ENCODE peak calls at places on chromosomes 2 and 18, in five cellular contexts. U is GM12878, Q is H1, P is HepG2, L is K562. Y is an unnamed sample.

GRCh38 chr2:124112966-124113365 is 87.9 kb downstream of the CNTNAP5 start:
- DNase-seq in U (no peak), Q (no peak), P (no peak), L (no peak), Y (no peak)

GRCh38 chr2:172976076-172976579 is 99.5 kb upstream of the MAP3K20 start:
- DNase-seq in U (no peak), Q (no peak), P (no peak), L (no peak), Y (no peak)

GRCh38 chr18:49398331-49398730 is 62.1 kb downstream of the DYM start:
- DNase-seq in U (no peak), Q (no peak), P (no peak), L (no peak), Y (no peak)

GRCh38 chr2:75604479-75604878 is 42.1 kb upstream of the MRPL19 start:
- DNase-seq in U (no peak), Q (no peak), P (no peak), L (no peak), Y (no peak)

GRCh38 chr2:30984141-30984540 is 154.1 kb downstream of the GALNT14 start:
- DNase-seq in U (no peak), Q (no peak), P (no peak), L (no peak), Y (no peak)

GRCh38 chr2:147346142-147346541 is 498.7 kb upstream of the ACVR2A start:
- DNase-seq in U (no peak), Q (no peak), P (no peak), L (no peak), Y (no peak)

GRCh38 chr2:191170301-191170636 is 19.5 kb upstream of the STAT4 start:
- DNase-seq in U (no peak), Q (no peak), P (no peak), L (no peak), Y (no peak)

GRCh38 chr2:202185156-202185555 is 53.2 kb downstream of the SUMO1 start:
- DNase-seq in U (no peak), Q (no peak), P (no peak), L (no peak), Y (no peak)

GRCh38 chr18:51028201-51028805 is 1.7 kb upstream of the SMAD4 start:
- DNase-seq in U (no peak), Q (no peak), P (peak), L (no peak), Y (no peak)

GRCh38 chr2:235746257-235746934 is 252.6 kb downstream of the AGAP1 start:
- DNase-seq in U (no peak), Q (no peak), P (peak), L (peak), Y (peak)

GRCh38 chr2:110866496-110866895 is 134.1 kb downstream of the ACOXL start:
- DNase-seq in U (no peak), Q (no peak), P (no peak), L (no peak), Y (peak)

GRCh38 chr2:69989017-69989416 is 27.6 kb upstream of the ASPRV1 start:
- DNase-seq in U (no peak), Q (no peak), P (no peak), L (no peak), Y (no peak)

GRCh38 chr2:75607988-75608683 is 38.4 kb upstream of the MRPL19 start:
- DNase-seq in U (no peak), Q (no peak), P (peak), L (no peak), Y (peak)

GRCh38 chr2:137881711-137882110 is 82.6 kb upstream of the HNMT start:
- DNase-seq in U (no peak), Q (no peak), P (no peak), L (no peak), Y (no peak)

GRCh38 chr2:229861431-229861830 is 60.4 kb downstream of the TRIP12 start:
- DNase-seq in U (no peak), Q (no peak), P (no peak), L (no peak), Y (no peak)

GRCh38 chr2:240579771-240580614 is 6.5 kb upstream of the CAPN10 start:
- DNase-seq in U (peak), Q (no peak), P (peak), L (peak), Y (peak)

GRCh38 chr2:214934006-214934405 is 124.5 kb upstream of the BARD1 start:
- DNase-seq in U (no peak), Q (no peak), P (no peak), L (no peak), Y (no peak)

GRCh38 chr2:241900251-241901017 is 30.9 kb downstream of the RTP5 start:
- DNase-seq in U (no peak), Q (no peak), P (no peak), L (no peak), Y (no peak)

GRCh38 chr2:105862843-105863242 is 118.1 kb downstream of the NCK2 start:
- DNase-seq in U (no peak), Q (no peak), P (no peak), L (no peak), Y (no peak)

GRCh38 chr2:181178823-181179412 is 198.5 kb downstream of the UBE2E3 start:
- DNase-seq in U (no peak), Q (no peak), P (peak), L (peak), Y (peak)

GRCh38 chr2:55482186-55482945 is 37.2 kb upstream of the CFAP36 start:
- DNase-seq in U (no peak), Q (no peak), P (no peak), L (no peak), Y (peak)

GRCh38 chr2:192377174-192377573 is 182.4 kb upstream of the TMEFF2 start:
- DNase-seq in U (no peak), Q (no peak), P (no peak), L (no peak), Y (no peak)

DNA sequence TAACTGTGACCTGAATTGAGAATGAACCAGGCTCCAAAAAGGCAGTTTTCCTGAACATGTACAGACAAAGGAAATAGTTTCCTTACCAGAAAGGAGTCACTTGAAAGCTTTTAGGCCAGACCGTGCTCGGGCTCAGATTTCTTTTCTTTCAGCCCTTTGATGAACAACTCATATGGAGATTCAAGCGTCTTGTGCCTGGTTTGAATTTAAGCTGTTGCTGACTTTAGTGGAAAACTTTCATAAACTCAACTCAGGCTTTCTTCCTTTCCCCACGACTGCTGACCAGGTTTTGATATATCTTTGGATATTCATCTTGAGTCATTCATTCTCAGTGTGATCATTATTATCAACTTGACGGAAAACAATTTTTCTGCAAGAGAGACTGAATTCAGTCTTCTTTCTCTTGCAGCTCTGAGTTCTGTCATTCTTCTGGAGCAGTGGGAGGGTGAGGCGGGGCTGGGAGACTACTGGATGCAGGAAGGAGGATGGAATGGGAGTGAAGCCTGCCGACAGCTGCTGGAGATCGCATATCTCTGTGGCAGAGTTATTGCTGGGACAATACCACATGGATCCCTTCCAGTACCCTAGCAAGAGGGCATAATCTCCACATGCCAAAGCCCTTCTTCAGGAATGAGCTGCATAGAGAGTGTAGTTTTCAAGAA is 364.6 kb downstream of the ZNF521 start:
- DNase-seq in U (no peak), Q (no peak), P (no peak), L (no peak), Y (peak)
- H3K4me3 ChIP-seq in U (no peak), Q (no peak), P (no peak), L (no peak), Y (no peak)

GRCh38 chr2:144162652-144163051 is 357.3 kb downstream of the ZEB2 start:
- DNase-seq in U (peak), Q (no peak), P (peak), L (peak), Y (peak)
- TF ChIP-seq CREB1 in U (no peak), Q (no peak), P (no peak), L (no peak), Y (no peak)

DNA sequence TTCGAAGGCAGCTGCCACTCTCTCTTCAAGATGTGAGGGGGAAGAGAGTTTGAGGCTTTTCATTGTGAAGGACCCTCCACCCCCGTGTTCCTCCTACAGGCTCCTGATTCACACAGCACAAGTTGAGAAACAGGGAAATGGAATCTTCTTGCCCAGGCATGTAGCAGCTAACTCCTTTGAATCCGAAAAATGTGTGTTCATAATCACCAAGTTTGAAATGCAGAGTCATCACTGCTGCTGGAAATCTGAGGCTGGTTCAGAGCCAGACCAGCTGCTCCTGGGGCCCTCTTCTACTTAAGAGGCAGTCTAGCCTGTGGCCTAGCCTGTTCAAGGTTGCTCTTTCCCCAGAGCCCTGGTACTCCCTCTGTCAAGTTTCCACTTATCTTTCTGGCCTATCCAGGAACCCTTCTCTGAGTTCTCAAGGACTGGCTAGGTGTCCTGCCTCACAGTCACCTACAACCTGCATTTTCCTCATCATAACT is 166.4 kb downstream of the TMEM247 start:
- DNase-seq in U (no peak), Q (no peak), P (no peak), L (no peak), Y (no peak)
- H3K27ac ChIP-seq in U (no peak), Q (peak), P (no peak), L (no peak), Y (no peak)

GRCh38 chr2:239253264-239253663 is 147.6 kb downstream of the HDAC4 start:
- DNase-seq in U (no peak), Q (no peak), P (no peak), L (no peak), Y (no peak)
- H3K4me3 ChIP-seq in U (peak), Q (no peak), P (no peak), L (no peak), Y (no peak)

GRCh38 chr2:128489580-128490273 is 171.1 kb upstream of the HS6ST1 start:
- DNase-seq in U (no peak), Q (no peak), P (no peak), L (no peak), Y (peak)
- TF ChIP-seq CREB1 in U (no peak), Q (no peak), P (no peak), L (no peak), Y (no peak)